ENCODE peak calls at places on chromosomes 4 and X, in four cellular contexts. X is transverse colon, T is mesothelial cell of epicardium, R is A172. J is an unnamed sample.

GRCh38 chr4:127503111-127503510 is 129.6 kb upstream of the INTU start:
- DNase-seq in X (no peak), T (no peak), R (no peak), J (no peak)

GRCh38 chr4:160835789-160836188 is 1328.0 kb downstream of the FSTL5 start:
- DNase-seq in X (no peak), T (no peak), R (peak), J (no peak)

GRCh38 chr4:109012286-109012880 is 249.5 kb upstream of the ETNPPL start:
- DNase-seq in X (no peak), T (no peak), R (no peak), J (no peak)

GRCh38 chrX:45807572-45808425 is 607.1 kb upstream of the DIPK2B start:
- DNase-seq in X (no peak), T (no peak), R (peak), J (no peak)

GRCh38 chr4:130210871-130211270 is 1114.9 kb downstream of the C4orf33 start:
- DNase-seq in X (no peak), T (no peak), R (peak), J (no peak)

GRCh38 chr4:122450847-122451246 is 5.7 kb downstream of the IL2 start:
- DNase-seq in X (no peak), T (no peak), R (peak), J (no peak)

GRCh38 chrX:71996138-71996537 is 85.5 kb downstream of the NHSL2 start:
- DNase-seq in X (peak), T (no peak), R (no peak), J (no peak)

GRCh38 chr4:96193061-96193460 is 353.2 kb downstream of the PDHA2 start:
- DNase-seq in X (no peak), T (no peak), R (no peak), J (no peak)

GRCh38 chr4:141654098-141654497 is 17.7 kb downstream of the IL15 start:
- DNase-seq in X (peak), T (no peak), R (peak), J (no peak)

GRCh38 chr4:6546681-6547447 is 28.1 kb upstream of the MAN2B2 start:
- DNase-seq in X (peak), T (peak), R (peak), J (peak)

GRCh38 chr4:127131527-127131926 is 501.2 kb upstream of the INTU start:
- DNase-seq in X (no peak), T (no peak), R (no peak), J (no peak)

GRCh38 chrX:111467896-111468295 is 43.5 kb upstream of the SERTM2 start:
- DNase-seq in X (no peak), T (no peak), R (no peak), J (no peak)

GRCh38 chr4:102901804-102902203 is 33.0 kb downstream of the CISD2 start:
- DNase-seq in X (no peak), T (no peak), R (no peak), J (no peak)

GRCh38 chrX:133335027-133335426 is 80.3 kb downstream of the GPC4 start:
- DNase-seq in X (peak), T (no peak), R (peak), J (no peak)

GRCh38 chrX:132216806-132217202 is 2.4 kb downstream of the RAP2C start:
- DNase-seq in X (no peak), T (no peak), R (no peak), J (no peak)

GRCh38 chr4:75666299-75666698 is 6.9 kb downstream of the G3BP2 start:
- DNase-seq in X (no peak), T (no peak), R (no peak), J (no peak)

GRCh38 chrX:145910017-145910416 is 92.4 kb downstream of the SLITRK2 start:
- DNase-seq in X (no peak), T (no peak), R (no peak), J (no peak)

GRCh38 chrX:1493877-1494510 is 41.3 kb upstream of the ASMTL start:
- DNase-seq in X (peak), T (no peak), R (no peak), J (no peak)

GRCh38 chr4:73815145-73815544 is 21.3 kb upstream of the CXCL6 start:
- DNase-seq in X (no peak), T (no peak), R (peak), J (no peak)

GRCh38 chrX:139640259-139640658 is 67.7 kb downstream of the MCF2 start:
- DNase-seq in X (no peak), T (no peak), R (no peak), J (no peak)

GRCh38 chr4:3215256-3215655 is 33.7 kb upstream of the MSANTD1 start:
- DNase-seq in X (no peak), T (no peak), R (no peak), J (no peak)

GRCh38 chr4:26568446-26568994 is 15.4 kb upstream of the TBC1D19 start:
- DNase-seq in X (no peak), T (no peak), R (peak), J (no peak)

GRCh38 chrX:103941201-103941975 is 21.0 kb upstream of the TMSB15B start:
- DNase-seq in X (no peak), T (no peak), R (peak), J (no peak)

GRCh38 chr4:148053298-148054003 is 321.6 kb downstream of the ARHGAP10 start:
- DNase-seq in X (no peak), T (no peak), R (no peak), J (no peak)

GRCh38 chrX:41912922-41913321 is 10.4 kb downstream of the CASK start:
- DNase-seq in X (no peak), T (no peak), R (no peak), J (no peak)

GRCh38 chrX:68443155-68443868 is 10.0 kb upstream of the OPHN1 start:
- DNase-seq in X (no peak), T (no peak), R (peak), J (no peak)

GRCh38 chr4:168503652-168504362 is 7.0 kb downstream of the PALLD start:
- DNase-seq in X (no peak), T (no peak), R (no peak), J (no peak)

GRCh38 chr4:100189820-100190642 is at the start of gene DDIT4L:
- DNase-seq in X (peak), T (peak), R (no peak), J (peak)

GRCh38 chrX:13360146-13360545 is 40.3 kb upstream of the ATXN3L start:
- DNase-seq in X (no peak), T (no peak), R (no peak), J (no peak)